ENCODE peak calls at places on chromosomes 4 and X, in nine cellular contexts. One of them, this sample, is unnamed.

GRCh38 chr4:145878501-145879435 is 59.9 kb downstream of the ZNF827 start:
- DNase-seq in substantia nigra: no peak
- DNase-seq in HepG2: no peak
- DNase-seq in HCT116: no peak
- DNase-seq in lower lobe of right lung: no peak
- DNase-seq in heart right ventricle: no peak
- DNase-seq in neural progenitor cell: no peak
- DNase-seq in aorta: no peak
- DNase-seq in kidney: no peak
- DNase-seq in this sample: no peak

GRCh38 chr4:78809928-78810835 is 34.0 kb downstream of the BMP2K start:
- DNase-seq in substantia nigra: no peak
- DNase-seq in HepG2: no peak
- DNase-seq in HCT116: no peak
- DNase-seq in lower lobe of right lung: no peak
- DNase-seq in heart right ventricle: no peak
- DNase-seq in neural progenitor cell: no peak
- DNase-seq in aorta: no peak
- DNase-seq in kidney: no peak
- DNase-seq in this sample: no peak

GRCh38 chr4:150789864-150790263 is 207.9 kb downstream of the MAB21L2 start:
- DNase-seq in substantia nigra: no peak
- DNase-seq in HepG2: no peak
- DNase-seq in HCT116: no peak
- DNase-seq in lower lobe of right lung: no peak
- DNase-seq in heart right ventricle: no peak
- DNase-seq in neural progenitor cell: no peak
- DNase-seq in aorta: no peak
- DNase-seq in kidney: no peak
- DNase-seq in this sample: no peak

GRCh38 chrX:124507276-124507675 is 160.9 kb downstream of the SH2D1A start:
- DNase-seq in substantia nigra: no peak
- DNase-seq in HepG2: no peak
- DNase-seq in HCT116: no peak
- DNase-seq in lower lobe of right lung: no peak
- DNase-seq in heart right ventricle: no peak
- DNase-seq in neural progenitor cell: no peak
- DNase-seq in aorta: no peak
- DNase-seq in kidney: no peak
- DNase-seq in this sample: no peak

GRCh38 chr4:113637823-113638691 is 123.5 kb downstream of the CAMK2D start:
- DNase-seq in substantia nigra: no peak
- DNase-seq in HepG2: no peak
- DNase-seq in HCT116: no peak
- DNase-seq in lower lobe of right lung: no peak
- DNase-seq in heart right ventricle: no peak
- DNase-seq in neural progenitor cell: peak
- DNase-seq in aorta: no peak
- DNase-seq in kidney: no peak
- DNase-seq in this sample: no peak

GRCh38 chr4:87377816-87378215 is 13.2 kb downstream of the HSD17B11 start:
- DNase-seq in substantia nigra: no peak
- DNase-seq in HepG2: no peak
- DNase-seq in HCT116: no peak
- DNase-seq in lower lobe of right lung: no peak
- DNase-seq in heart right ventricle: no peak
- DNase-seq in neural progenitor cell: no peak
- DNase-seq in aorta: no peak
- DNase-seq in kidney: no peak
- DNase-seq in this sample: no peak

GRCh38 chrX:16114640-16115039 is 8.7 kb upstream of the GRPR start:
- DNase-seq in substantia nigra: no peak
- DNase-seq in HepG2: no peak
- DNase-seq in HCT116: no peak
- DNase-seq in lower lobe of right lung: no peak
- DNase-seq in heart right ventricle: no peak
- DNase-seq in neural progenitor cell: no peak
- DNase-seq in aorta: no peak
- DNase-seq in kidney: no peak
- DNase-seq in this sample: no peak

GRCh38 chrX:850471-850916 is 219.9 kb downstream of the SHOX start:
- DNase-seq in substantia nigra: no peak
- DNase-seq in HepG2: peak
- DNase-seq in HCT116: no peak
- DNase-seq in lower lobe of right lung: no peak
- DNase-seq in heart right ventricle: no peak
- DNase-seq in neural progenitor cell: peak
- DNase-seq in aorta: no peak
- DNase-seq in kidney: no peak
- DNase-seq in this sample: no peak

GRCh38 chr4:15451181-15451865 is 18.4 kb upstream of the CC2D2A start:
- DNase-seq in substantia nigra: no peak
- DNase-seq in HepG2: no peak
- DNase-seq in HCT116: no peak
- DNase-seq in lower lobe of right lung: no peak
- DNase-seq in heart right ventricle: no peak
- DNase-seq in neural progenitor cell: no peak
- DNase-seq in aorta: no peak
- DNase-seq in kidney: no peak
- DNase-seq in this sample: no peak

GRCh38 chrX:77785746-77786548 is at the start of gene ATRX:
- DNase-seq in substantia nigra: peak
- DNase-seq in HepG2: peak
- DNase-seq in HCT116: peak
- DNase-seq in lower lobe of right lung: peak
- DNase-seq in heart right ventricle: peak
- DNase-seq in neural progenitor cell: peak
- DNase-seq in aorta: peak
- DNase-seq in kidney: peak
- DNase-seq in this sample: peak

GRCh38 chrX:32572644-32573043 is 638.7 kb downstream of the DMD start:
- DNase-seq in substantia nigra: no peak
- DNase-seq in HepG2: no peak
- DNase-seq in HCT116: no peak
- DNase-seq in lower lobe of right lung: no peak
- DNase-seq in heart right ventricle: no peak
- DNase-seq in neural progenitor cell: peak
- DNase-seq in aorta: no peak
- DNase-seq in kidney: no peak
- DNase-seq in this sample: no peak

GRCh38 chrX:109709129-109709631 is 23.9 kb downstream of the ACSL4 start:
- DNase-seq in substantia nigra: no peak
- DNase-seq in HepG2: peak
- DNase-seq in HCT116: peak
- DNase-seq in lower lobe of right lung: no peak
- DNase-seq in heart right ventricle: no peak
- DNase-seq in neural progenitor cell: no peak
- DNase-seq in aorta: no peak
- DNase-seq in kidney: no peak
- DNase-seq in this sample: no peak

GRCh38 chr4:46994007-46994405 is 625 bp upstream of the GABRA4 start:
- DNase-seq in substantia nigra: no peak
- DNase-seq in HepG2: no peak
- DNase-seq in HCT116: no peak
- DNase-seq in lower lobe of right lung: no peak
- DNase-seq in heart right ventricle: peak
- DNase-seq in neural progenitor cell: peak
- DNase-seq in aorta: no peak
- DNase-seq in kidney: no peak
- DNase-seq in this sample: no peak

GRCh38 chr4:69970071-69970470 is 4.5 kb upstream of the CSN2 start:
- DNase-seq in substantia nigra: no peak
- DNase-seq in HepG2: peak
- DNase-seq in HCT116: no peak
- DNase-seq in lower lobe of right lung: no peak
- DNase-seq in heart right ventricle: no peak
- DNase-seq in neural progenitor cell: no peak
- DNase-seq in aorta: no peak
- DNase-seq in kidney: no peak
- DNase-seq in this sample: no peak

GRCh38 chrX:109624641-109625311 is at the start of gene KCNE5:
- DNase-seq in substantia nigra: peak
- DNase-seq in HepG2: no peak
- DNase-seq in HCT116: no peak
- DNase-seq in lower lobe of right lung: peak
- DNase-seq in heart right ventricle: no peak
- DNase-seq in neural progenitor cell: peak
- DNase-seq in aorta: peak
- DNase-seq in kidney: peak
- DNase-seq in this sample: no peak

GRCh38 chr4:75698162-75698962 is 25.2 kb upstream of the G3BP2 start:
- DNase-seq in substantia nigra: no peak
- DNase-seq in HepG2: no peak
- DNase-seq in HCT116: no peak
- DNase-seq in lower lobe of right lung: no peak
- DNase-seq in heart right ventricle: no peak
- DNase-seq in neural progenitor cell: no peak
- DNase-seq in aorta: no peak
- DNase-seq in kidney: no peak
- DNase-seq in this sample: no peak

GRCh38 chr4:138217567-138217966 is 24.6 kb downstream of the SLC7A11 start:
- DNase-seq in substantia nigra: peak
- DNase-seq in HepG2: no peak
- DNase-seq in HCT116: no peak
- DNase-seq in lower lobe of right lung: no peak
- DNase-seq in heart right ventricle: no peak
- DNase-seq in neural progenitor cell: peak
- DNase-seq in aorta: no peak
- DNase-seq in kidney: no peak
- DNase-seq in this sample: no peak

GRCh38 chr4:102263024-102263787 is 82.1 kb downstream of the SLC39A8 start:
- DNase-seq in substantia nigra: peak
- DNase-seq in HepG2: peak
- DNase-seq in HCT116: peak
- DNase-seq in lower lobe of right lung: no peak
- DNase-seq in heart right ventricle: no peak
- DNase-seq in neural progenitor cell: peak
- DNase-seq in aorta: no peak
- DNase-seq in kidney: no peak
- DNase-seq in this sample: no peak

GRCh38 chr4:2260336-2261109 is 1.4 kb downstream of the MXD4 start:
- DNase-seq in substantia nigra: no peak
- DNase-seq in HepG2: no peak
- DNase-seq in HCT116: no peak
- DNase-seq in lower lobe of right lung: peak
- DNase-seq in heart right ventricle: peak
- DNase-seq in neural progenitor cell: no peak
- DNase-seq in aorta: peak
- DNase-seq in kidney: peak
- DNase-seq in this sample: peak

GRCh38 chrX:101397779-101398178 is 7.0 kb downstream of the RPL36A start:
- DNase-seq in substantia nigra: no peak
- DNase-seq in HepG2: no peak
- DNase-seq in HCT116: no peak
- DNase-seq in lower lobe of right lung: no peak
- DNase-seq in heart right ventricle: no peak
- DNase-seq in neural progenitor cell: no peak
- DNase-seq in aorta: no peak
- DNase-seq in kidney: no peak
- DNase-seq in this sample: no peak

GRCh38 chr4:184364100-184364921 is 110.0 kb downstream of the IRF2 start:
- DNase-seq in substantia nigra: no peak
- DNase-seq in HepG2: peak
- DNase-seq in HCT116: no peak
- DNase-seq in lower lobe of right lung: no peak
- DNase-seq in heart right ventricle: no peak
- DNase-seq in neural progenitor cell: no peak
- DNase-seq in aorta: no peak
- DNase-seq in kidney: no peak
- DNase-seq in this sample: no peak
- H3K27ac ChIP-seq in substantia nigra: no peak
- H3K27ac ChIP-seq in HepG2: peak
- H3K27ac ChIP-seq in HCT116: no peak
- H3K27ac ChIP-seq in lower lobe of right lung: no peak
- H3K27ac ChIP-seq in heart right ventricle: no peak
- H3K27ac ChIP-seq in neural progenitor cell: no peak
- H3K27ac ChIP-seq in aorta: no peak
- H3K27ac ChIP-seq in kidney: no peak
- H3K27ac ChIP-seq in this sample: peak

DNA sequence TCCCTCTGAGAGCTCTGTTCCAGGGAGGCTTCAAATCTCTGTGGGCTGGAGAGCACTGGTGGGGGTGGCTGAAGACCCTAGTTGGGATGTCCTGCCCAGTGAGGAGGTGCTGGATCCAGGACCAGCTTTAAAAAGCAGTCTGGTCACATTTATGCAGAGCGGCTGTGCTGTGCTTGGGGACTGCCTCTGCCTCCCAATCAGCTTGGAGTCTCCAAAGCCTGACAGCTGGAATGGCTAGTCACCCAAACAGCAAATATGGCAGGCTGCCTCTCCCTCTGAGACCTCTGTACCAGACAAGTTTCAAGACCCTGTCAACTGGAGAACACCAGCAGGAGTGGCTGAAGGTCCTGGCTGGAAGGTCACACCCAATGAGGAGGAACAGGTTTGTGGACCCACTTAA is 848.1 kb upstream of the DIAPH2 start:
- DNase-seq in substantia nigra: no peak
- DNase-seq in HepG2: no peak
- DNase-seq in HCT116: no peak
- DNase-seq in lower lobe of right lung: no peak
- DNase-seq in heart right ventricle: no peak
- DNase-seq in neural progenitor cell: no peak
- DNase-seq in aorta: no peak
- DNase-seq in kidney: peak
- DNase-seq in this sample: no peak
- H3K27ac ChIP-seq in substantia nigra: no peak
- H3K27ac ChIP-seq in HepG2: no peak
- H3K27ac ChIP-seq in HCT116: no peak
- H3K27ac ChIP-seq in lower lobe of right lung: no peak
- H3K27ac ChIP-seq in heart right ventricle: no peak
- H3K27ac ChIP-seq in neural progenitor cell: no peak
- H3K27ac ChIP-seq in aorta: no peak
- H3K27ac ChIP-seq in kidney: no peak
- H3K27ac ChIP-seq in this sample: no peak

DNA sequence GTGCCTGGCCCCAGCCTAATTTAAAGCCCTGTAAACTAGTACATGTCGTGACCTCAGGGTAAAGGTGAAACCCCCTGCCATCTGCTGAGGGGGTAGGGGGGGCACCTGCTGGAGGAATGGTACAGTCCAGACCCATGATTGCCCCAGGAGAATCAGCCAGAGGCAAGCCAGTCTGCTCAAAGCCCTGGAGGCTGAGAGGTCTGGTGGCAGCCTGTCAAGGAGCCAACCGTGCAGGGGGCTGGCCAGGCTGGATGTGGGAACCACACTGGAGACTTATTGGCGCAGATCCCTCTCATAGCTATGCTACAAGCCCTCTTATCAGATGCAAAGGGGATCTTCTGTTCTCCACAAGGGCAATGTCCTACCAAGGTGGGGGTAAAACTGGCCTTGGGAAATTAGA is 31.4 kb upstream of the PJA1 start:
- DNase-seq in substantia nigra: no peak
- DNase-seq in HepG2: no peak
- DNase-seq in HCT116: no peak
- DNase-seq in lower lobe of right lung: no peak
- DNase-seq in heart right ventricle: no peak
- DNase-seq in neural progenitor cell: no peak
- DNase-seq in aorta: no peak
- DNase-seq in kidney: no peak
- DNase-seq in this sample: no peak
- H3K27ac ChIP-seq in substantia nigra: no peak
- H3K27ac ChIP-seq in HepG2: no peak
- H3K27ac ChIP-seq in HCT116: no peak
- H3K27ac ChIP-seq in lower lobe of right lung: no peak
- H3K27ac ChIP-seq in heart right ventricle: no peak
- H3K27ac ChIP-seq in neural progenitor cell: no peak
- H3K27ac ChIP-seq in aorta: no peak
- H3K27ac ChIP-seq in kidney: no peak
- H3K27ac ChIP-seq in this sample: no peak

GRCh38 chr4:178970433-178971140 is 1528.3 kb upstream of the AGA start:
- DNase-seq in substantia nigra: no peak
- DNase-seq in HepG2: no peak
- DNase-seq in HCT116: no peak
- DNase-seq in lower lobe of right lung: no peak
- DNase-seq in heart right ventricle: no peak
- DNase-seq in neural progenitor cell: no peak
- DNase-seq in aorta: no peak
- DNase-seq in kidney: no peak
- DNase-seq in this sample: no peak
- H3K27ac ChIP-seq in substantia nigra: no peak
- H3K27ac ChIP-seq in HepG2: no peak
- H3K27ac ChIP-seq in HCT116: no peak
- H3K27ac ChIP-seq in lower lobe of right lung: no peak
- H3K27ac ChIP-seq in heart right ventricle: no peak
- H3K27ac ChIP-seq in neural progenitor cell: no peak
- H3K27ac ChIP-seq in aorta: no peak
- H3K27ac ChIP-seq in kidney: no peak
- H3K27ac ChIP-seq in this sample: no peak